ENCODE peak calls at places on chromosome 14, in five cellular contexts. M, E, F, T and R are unnamed samples.

GRCh38 chr14:75018684-75019083 is 16.0 kb downstream of the EIF2B2 start:
- DNase-seq in M (no peak), E (no peak), F (no peak), T (no peak), R (no peak)

GRCh38 chr14:95887351-95887750 is 10.7 kb downstream of the TUNAR start:
- DNase-seq in M (no peak), E (no peak), F (no peak), T (no peak), R (no peak)

GRCh38 chr14:100537701-100538565 is 49.3 kb downstream of the BEGAIN start:
- DNase-seq in M (no peak), E (no peak), F (no peak), T (no peak), R (no peak)

GRCh38 chr14:71209888-71210287 is 302.6 kb downstream of the PCNX1 start:
- DNase-seq in M (no peak), E (no peak), F (no peak), T (peak), R (no peak)

GRCh38 chr14:73723411-73723798 is 9.2 kb upstream of the PNMA1 start:
- DNase-seq in M (no peak), E (no peak), F (peak), T (no peak), R (no peak)

GRCh38 chr14:61466249-61466904 is 145.0 kb downstream of the PRKCH start:
- DNase-seq in M (no peak), E (no peak), F (peak), T (peak), R (peak)

GRCh38 chr14:61042220-61042619 is 61.2 kb downstream of the SLC38A6 start:
- DNase-seq in M (no peak), E (no peak), F (no peak), T (no peak), R (no peak)

GRCh38 chr14:91963465-91963864 is 16.0 kb upstream of the FBLN5 start:
- DNase-seq in M (no peak), E (no peak), F (peak), T (no peak), R (no peak)

GRCh38 chr14:102408729-102409128 is 46.0 kb downstream of the TECPR2 start:
- DNase-seq in M (no peak), E (no peak), F (no peak), T (no peak), R (peak)

GRCh38 chr14:92531151-92531873 is 17.7 kb downstream of the RIN3 start:
- DNase-seq in M (peak), E (no peak), F (no peak), T (no peak), R (no peak)

GRCh38 chr14:43052897-43053296 is 1446.2 kb downstream of the LRFN5 start:
- DNase-seq in M (no peak), E (no peak), F (no peak), T (no peak), R (no peak)

GRCh38 chr14:101596742-101597141 is 35.4 kb downstream of the DIO3 start:
- DNase-seq in M (no peak), E (no peak), F (no peak), T (no peak), R (no peak)

GRCh38 chr14:104132981-104133380 is 5.4 kb upstream of the KIF26A start:
- DNase-seq in M (no peak), E (no peak), F (no peak), T (no peak), R (no peak)

GRCh38 chr14:35351897-35352273 is 52.7 kb downstream of the NFKBIA start:
- DNase-seq in M (no peak), E (no peak), F (no peak), T (no peak), R (no peak)

GRCh38 chr14:99744199-99744872 is 48.9 kb upstream of the EML1 start:
- DNase-seq in M (no peak), E (no peak), F (peak), T (no peak), R (no peak)

GRCh38 chr14:105087308-105087962 is 22.2 kb upstream of the GPR132 start:
- DNase-seq in M (no peak), E (no peak), F (peak), T (peak), R (no peak)

GRCh38 chr14:58637040-58637390 is 747 bp upstream of the DACT1 start:
- DNase-seq in M (no peak), E (peak), F (peak), T (peak), R (no peak)

GRCh38 chr14:75854247-75854799 is 127.5 kb downstream of the TGFB3 start:
- DNase-seq in M (no peak), E (no peak), F (no peak), T (no peak), R (no peak)

GRCh38 chr14:87508333-87508732 is 484.6 kb downstream of the GALC start:
- DNase-seq in M (no peak), E (no peak), F (no peak), T (no peak), R (peak)

GRCh38 chr14:104304451-104305351 is 166.3 kb downstream of the KIF26A start:
- DNase-seq in M (no peak), E (no peak), F (no peak), T (no peak), R (no peak)

GRCh38 chr14:63893701-63894458 is 41.1 kb downstream of the SYNE2 start:
- DNase-seq in M (no peak), E (no peak), F (peak), T (peak), R (no peak)

GRCh38 chr14:36619853-36620252 is 37.4 kb upstream of the NKX2-8 start:
- DNase-seq in M (no peak), E (no peak), F (no peak), T (no peak), R (peak)

GRCh38 chr14:92540472-92541048 is 27.0 kb downstream of the RIN3 start:
- DNase-seq in M (no peak), E (no peak), F (peak), T (peak), R (peak)

GRCh38 chr14:73755434-73756014 is 41.3 kb upstream of the PNMA1 start:
- DNase-seq in M (no peak), E (no peak), F (no peak), T (no peak), R (no peak)

GRCh38 chr14:50353126-50353525 is 41.0 kb downstream of the DMAC2L start:
- DNase-seq in M (no peak), E (no peak), F (peak), T (peak), R (no peak)

GRCh38 chr14:64844272-64844671 is 35.4 kb downstream of the SPTB start:
- DNase-seq in M (no peak), E (no peak), F (no peak), T (no peak), R (no peak)

GRCh38 chr14:94461526-94462218 is 9.1 kb upstream of the SERPINA11 start:
- DNase-seq in M (no peak), E (no peak), F (no peak), T (no peak), R (no peak)

GRCh38 chr14:55477680-55478079 is 37.3 kb upstream of the TBPL2 start:
- DNase-seq in M (no peak), E (no peak), F (peak), T (no peak), R (no peak)

GRCh38 chr14:63245893-63246292 is 41.6 kb downstream of the RHOJ start:
- DNase-seq in M (no peak), E (no peak), F (no peak), T (no peak), R (no peak)